ENCODE peak calls at places on chromosomes 5 and 9, in five cellular contexts. E is iris pigment epithelial cell, K is AG09309, S is HCEC 1CT, N is tibial nerve. W is an unnamed sample.

GRCh38 chr5:73770172-73770571 is 144.2 kb downstream of the ARHGEF28 start:
- DNase-seq in N (no peak), E (no peak), S (no peak), K (no peak), W (no peak)

GRCh38 chr5:142857405-142857804 is 87.2 kb downstream of the ARHGAP26 start:
- DNase-seq in S (no peak), N (no peak), K (no peak), E (no peak), W (no peak)

GRCh38 chr5:37005946-37006540 is 129.5 kb downstream of the NIPBL start:
- DNase-seq in K (no peak), N (no peak), S (peak; percentile 35), E (peak; percentile 39), W (peak; percentile 14)

GRCh38 chr9:136103651-136104487 is 8.8 kb upstream of the NACC2 start:
- DNase-seq in K (no peak), N (no peak), S (no peak), E (no peak), W (no peak)

GRCh38 chr9:31304576-31304975 is 1079.9 kb upstream of the ACO1 start:
- DNase-seq in E (peak; percentile 76), K (no peak), N (no peak), S (no peak), W (no peak)

GRCh38 chr5:57738787-57739186 is 256.2 kb upstream of the ACTBL2 start:
- DNase-seq in K (no peak), E (peak; percentile 63), N (no peak), S (no peak), W (no peak)

GRCh38 chr9:3281399-3281798 is 244.4 kb downstream of the RFX3 start:
- DNase-seq in S (no peak), K (no peak), E (no peak), N (no peak), W (no peak)

GRCh38 chr5:133245191-133246052 is 193.6 kb downstream of the HSPA4 start:
- DNase-seq in E (peak; percentile 96), N (no peak), K (peak; percentile 37), S (peak; percentile 89), W (no peak)

GRCh38 chr5:90483206-90483605 is 8.5 kb downstream of the POLR3G start:
- DNase-seq in S (no peak), K (no peak), N (no peak), E (peak; percentile 94), W (no peak)

GRCh38 chr5:28234356-28234968 is 1196.1 kb upstream of the CDH9 start:
- DNase-seq in E (peak; percentile 15), N (no peak), K (no peak), S (peak; percentile 40), W (no peak)

GRCh38 chr9:114516913-114517312 is 11.6 kb upstream of the WHRN start:
- DNase-seq in S (peak; percentile 86), E (peak; percentile 42), N (no peak), K (peak; percentile 29), W (no peak)

GRCh38 chr5:10600629-10601245 is 36.9 kb downstream of the ANKRD33B start:
- DNase-seq in E (no peak), S (no peak), N (no peak), K (no peak), W (peak; percentile 56)

W was measured in GM10248.